ENCODE peak calls at places on chromosomes 11 and 22, in five cellular contexts. G is skeletal muscle cell; P is stimulated activated naive CD4-positive, alpha-beta T cell treated with Interleukin-2 at 50 U/mL for 16 hours; S is nucleus accumbens; M is uterus. C is an unnamed sample.

GRCh38 chr11:64360403-64360980 is 1.5 kb downstream of the RPS6KA4 start:
- DNase-seq in S (no peak), M (no peak), P (no peak), G (no peak), C (no peak)

GRCh38 chr11:134157451-134157850 is 66.3 kb downstream of the NCAPD3 start:
- DNase-seq in M (no peak), G (no peak), S (no peak), P (no peak), C (no peak)

GRCh38 chr11:22317656-22318055 is 20.5 kb upstream of the SLC17A6 start:
- DNase-seq in M (no peak), P (no peak), G (no peak), S (no peak), C (no peak)

GRCh38 chr11:29435421-29435820 is 581.4 kb downstream of the KCNA4 start:
- DNase-seq in G (peak), M (no peak), S (no peak), P (no peak), C (no peak)

GRCh38 chr11:12715131-12715530 is 40.9 kb downstream of the TEAD1 start:
- DNase-seq in G (no peak), S (no peak), M (no peak), P (no peak), C (no peak)

GRCh38 chr22:46941958-46942815 is 179.7 kb downstream of the TBC1D22A start:
- DNase-seq in P (no peak), M (no peak), G (peak), S (no peak), C (no peak)

GRCh38 chr11:1939006-1939626 is 8.0 kb upstream of the MRPL23 start:
- DNase-seq in G (no peak), P (no peak), S (no peak), M (no peak), C (no peak)

GRCh38 chr22:27612075-27612474 is 189.5 kb downstream of the MN1 start:
- DNase-seq in P (no peak), M (no peak), S (no peak), G (no peak), C (no peak)

GRCh38 chr11:64918056-64918455 is 1.0 kb upstream of the ATG2A start:
- DNase-seq in G (peak), S (peak), M (no peak), P (no peak), C (no peak)

GRCh38 chr11:87212891-87213290 is 175.2 kb downstream of the TMEM135 start:
- DNase-seq in P (no peak), G (no peak), S (no peak), M (no peak), C (no peak)